ENCODE peak calls at places on chromosome X, in four cellular contexts. U, K, N and W are unnamed samples.

GRCh38 chrX:71953391-71953790 is 42.7 kb downstream of the NHSL2 start:
- DNase-seq in U (no peak), K (no peak), N (no peak), W (no peak)

GRCh38 chrX:53263597-53264094 is 17.7 kb downstream of the IQSEC2 start:
- DNase-seq in N (no peak), K (peak; percentile 72), U (no peak), W (no peak)

GRCh38 chrX:20066968-20067708 is 49.6 kb downstream of the MAP7D2 start:
- DNase-seq in K (peak; percentile 8), U (no peak), N (peak; percentile 57), W (no peak)

GRCh38 chrX:56795309-56795868 is 66.3 kb downstream of the NBDY start:
- DNase-seq in N (peak; percentile 0), K (no peak), U (no peak), W (no peak)

GRCh38 chrX:68831405-68832100 is 2.7 kb downstream of the EFNB1 start:
- DNase-seq in N (no peak), K (no peak), U (no peak), W (no peak)

GRCh38 chrX:84362184-84362838 is 139.9 kb downstream of the HDX start:
- DNase-seq in K (no peak), N (no peak), U (no peak), W (no peak)

GRCh38 chrX:12954981-12955380 is 19.9 kb upstream of the TMSB4X start:
- DNase-seq in N (no peak), U (no peak), K (no peak), W (no peak)

GRCh38 chrX:142804085-142804484 is 221.6 kb upstream of the SPANXN4 start:
- DNase-seq in U (no peak), N (peak; percentile 4), K (no peak), W (no peak)

GRCh38 chrX:8235026-8235425 is 64.0 kb upstream of the VCX2 start:
- DNase-seq in K (no peak), U (no peak), N (no peak), W (no peak)

GRCh38 chrX:26557691-26558321 is 341.8 kb downstream of the MAGEB5 start:
- DNase-seq in K (no peak), N (no peak), U (no peak), W (peak; percentile 8)

GRCh38 chrX:107448625-107449468 is 605 bp upstream of the FRMPD3 start:
- DNase-seq in U (no peak), N (peak; percentile 46), K (no peak), W (peak; percentile 53)

GRCh38 chrX:13120017-13120416 is 75.6 kb upstream of the FAM9C start:
- DNase-seq in U (no peak), K (no peak), N (no peak), W (no peak)

GRCh38 chrX:150162141-150162540 is 201.0 kb upstream of the MAMLD1 start:
- DNase-seq in U (no peak), K (no peak), N (no peak), W (no peak)

GRCh38 chrX:10415704-10416001 is 204.7 kb downstream of the MID1 start:
- DNase-seq in U (no peak), N (no peak), K (no peak), W (no peak)

GRCh38 chrX:131854586-131854985 is 168.5 kb upstream of the STK26 start:
- DNase-seq in N (no peak), K (no peak), U (no peak), W (no peak)

GRCh38 chrX:22296871-22297270 is 24.2 kb downstream of the CBLL2 start:
- DNase-seq in U (no peak), K (no peak), N (no peak), W (no peak)

GRCh38 chrX:17459596-17459995 is 84.6 kb downstream of the NHS start:
- DNase-seq in N (no peak), U (no peak), K (no peak), W (no peak)

GRCh38 chrX:9746148-9746880 is 19.3 kb downstream of the GPR143 start:
- DNase-seq in U (no peak), N (no peak), K (no peak), W (no peak)

GRCh38 chrX:123990602-123991001 is 29.1 kb downstream of the STAG2 start:
- DNase-seq in N (no peak), U (no peak), K (no peak), W (no peak)

GRCh38 chrX:80223922-80224579 is 196.2 kb upstream of the TENT5D start:
- DNase-seq in N (peak; percentile 4), K (no peak), U (no peak), W (peak; percentile 15)

GRCh38 chrX:71235482-71235881 is 12.5 kb downstream of the GJB1 start:
- DNase-seq in N (no peak), K (no peak), U (no peak), W (no peak)

GRCh38 chrX:14064632-14065432 is 35.1 kb upstream of the GEMIN8 start:
- DNase-seq in K (peak; percentile 70), N (no peak), U (no peak), W (no peak)

GRCh38 chrX:20378291-20378920 is 111.7 kb upstream of the RPS6KA3 start:
- DNase-seq in U (no peak), N (no peak), K (no peak), W (no peak)

GRCh38 chrX:51802917-51803688 is 59.9 kb downstream of the GSPT2 start:
- DNase-seq in U (peak; percentile 58), K (peak; percentile 25), N (peak; percentile 53), W (peak; percentile 59)

GRCh38 chrX:2427147-2427546 is 73.6 kb downstream of the DHRSX start:
- DNase-seq in K (no peak), U (no peak), N (no peak), W (no peak)

GRCh38 chrX:132592880-132593279 is 104.0 kb upstream of the MBNL3 start:
- DNase-seq in U (no peak), N (peak; percentile 2), K (no peak), W (peak; percentile 11)

GRCh38 chrX:68498044-68498507 is 775 bp upstream of the YIPF6 start:
- DNase-seq in U (no peak), K (no peak), N (peak; percentile 39), W (no peak)

GRCh38 chrX:84187501-84188319 is at the start of gene RPS6KA6:
- DNase-seq in K (no peak), N (peak; percentile 64), U (no peak), W (peak; percentile 44)

GRCh38 chrX:137166591-137166990 is 132.8 kb upstream of the GPR101 start:
- DNase-seq in N (peak; percentile 8), U (peak; percentile 2), K (peak; percentile 15), W (peak; percentile 53)

GRCh38 chrX:131792356-131792749 is 230.7 kb upstream of the STK26 start:
- DNase-seq in K (no peak), N (peak; percentile 63), U (no peak), W (no peak)

GRCh38 chrX:134601240-134601639 is 57.0 kb downstream of the PLAC1 start:
- DNase-seq in U (no peak), K (no peak), N (no peak), W (no peak)

DNA sequence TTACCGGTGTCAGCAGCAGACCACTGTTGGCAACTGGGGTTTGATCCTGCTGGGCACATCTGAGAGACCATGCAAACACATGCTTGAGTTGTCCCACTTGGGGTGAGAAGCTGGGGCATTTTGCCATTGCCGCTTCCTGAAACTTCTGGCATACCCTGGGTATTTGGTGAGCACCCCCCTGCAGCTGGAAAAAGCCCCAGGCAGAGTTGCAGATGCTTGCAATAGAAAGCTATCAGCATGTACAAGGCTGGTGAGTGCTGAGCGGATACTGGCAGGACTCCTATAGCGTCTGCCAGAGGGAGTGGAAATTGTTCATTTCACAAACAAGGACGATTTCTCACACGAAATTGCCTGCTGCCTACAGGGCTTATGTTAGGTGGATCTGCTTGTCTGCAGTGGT is 32.3 kb downstream of the SUPT20HL1 start:
- DNase-seq in N (no peak), U (no peak), K (no peak), W (no peak)
- TF ChIP-seq TEAD4 in N (no peak), U (no peak), K (no peak), W (no peak)

DNA sequence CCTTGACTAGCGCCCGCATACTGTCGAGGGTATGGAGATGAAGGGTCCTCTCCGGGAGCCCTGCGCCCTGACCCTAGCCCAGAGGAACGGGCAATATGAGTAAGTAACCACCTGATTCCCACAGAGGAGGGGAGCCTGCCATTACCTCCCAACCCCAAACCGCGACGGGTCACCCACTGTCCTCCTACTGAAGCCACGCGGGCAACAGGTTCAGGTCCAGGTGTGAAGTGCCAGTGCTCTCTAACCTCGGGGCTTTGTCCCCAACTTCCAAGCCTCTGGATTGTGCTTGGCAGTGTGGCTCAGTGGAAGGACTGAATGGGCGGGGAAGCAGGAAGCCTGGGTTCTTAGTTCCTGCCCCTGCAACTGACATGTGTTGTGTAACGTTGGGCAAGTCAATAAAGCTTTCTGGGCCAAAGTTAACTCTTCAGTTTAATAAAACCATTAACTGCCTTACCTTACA is 696 bp downstream of the OCRL start:
- DNase-seq in K (no peak), U (no peak), N (no peak), W (peak; percentile 12)
- TF ChIP-seq TEAD4 in K (no peak), U (no peak), N (no peak), W (no peak)

GRCh38 chrX:46208225-46208854 is 336.9 kb downstream of the ZNF674 start:
- DNase-seq in U (no peak), N (no peak), K (no peak), W (no peak)
- TF ChIP-seq TEAD4 in U (no peak), N (no peak), K (no peak), W (no peak)

GRCh38 chrX:135974279-135974856 is 580 bp upstream of the MMGT1 start:
- DNase-seq in N (peak; percentile 92), U (no peak), K (no peak), W (peak; percentile 68)
- TF ChIP-seq TEAD4 in N (no peak), U (no peak), K (no peak), W (no peak)

GRCh38 chrX:55486736-55487135 is 2.9 kb downstream of the USP51 start:
- DNase-seq in K (no peak), U (no peak), N (no peak), W (no peak)
- TF ChIP-seq TEAD4 in K (no peak), U (no peak), N (no peak), W (no peak)

DNA sequence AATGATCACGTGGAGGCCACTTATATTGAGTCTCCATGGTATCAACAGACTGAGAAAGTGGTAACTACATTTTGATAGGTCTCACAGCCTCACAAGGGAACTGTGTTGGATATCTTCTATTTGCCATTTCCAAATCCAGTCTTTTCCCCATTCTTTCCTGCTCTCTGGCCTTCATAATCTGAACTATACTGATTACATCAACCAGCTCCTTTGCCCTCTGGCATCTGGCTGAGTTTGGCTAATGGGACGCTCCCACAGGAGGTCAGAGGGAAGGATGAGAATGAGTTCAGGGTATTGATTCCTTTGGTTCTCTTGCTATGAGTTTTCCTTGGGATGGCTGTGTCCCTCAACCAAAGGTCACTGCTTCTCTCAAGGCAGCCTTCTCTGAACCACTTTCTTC is 152.6 kb downstream of the RTL9 start:
- DNase-seq in N (no peak), U (no peak), K (no peak), W (no peak)
- TF ChIP-seq TEAD4 in N (no peak), U (no peak), K (no peak), W (no peak)

DNA sequence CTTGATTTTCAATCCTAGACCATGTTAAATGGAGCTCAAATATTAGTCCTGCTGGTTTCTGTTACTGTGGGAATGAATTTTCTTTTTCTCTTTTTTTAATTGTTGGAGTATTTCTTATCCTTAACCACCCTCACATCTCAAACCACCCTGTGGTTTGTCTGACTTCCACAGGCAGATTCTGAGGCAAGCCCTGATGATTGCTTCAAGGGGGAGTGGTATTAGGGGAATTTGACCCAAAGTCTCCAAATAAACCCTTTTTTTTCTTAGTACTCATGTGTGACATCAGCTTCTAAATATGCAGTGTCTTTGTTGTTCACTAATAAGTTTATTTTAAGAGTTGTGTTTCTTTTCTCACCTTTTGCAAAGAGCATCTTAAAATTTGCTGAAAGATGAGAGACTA is 810.3 kb downstream of the IL1RAPL1 start:
- DNase-seq in N (no peak), K (no peak), U (no peak), W (no peak)
- TF ChIP-seq TEAD4 in N (no peak), K (no peak), U (no peak), W (no peak)

GRCh38 chrX:40460926-40461325 is 119.8 kb upstream of the ATP6AP2 start:
- DNase-seq in N (no peak), K (no peak), U (no peak), W (no peak)
- TF ChIP-seq TEAD4 in N (no peak), K (no peak), U (no peak), W (no peak)